ENCODE peak calls at places on chromosomes 12 and 14, in four cellular contexts. P, W, L and S are unnamed samples.

GRCh38 chr12:53659609-53660008 is 16.3 kb downstream of the ATP5MC2 start:
- DNase-seq in P (no peak), L (no peak), W (no peak), S (no peak)

GRCh38 chr14:77848031-77848430 is 48.1 kb downstream of the ADCK1 start:
- DNase-seq in P (no peak), W (no peak), L (no peak), S (no peak)

GRCh38 chr14:22796087-22796707 is 19.0 kb downstream of the SLC7A7 start:
- DNase-seq in W (no peak), P (no peak), L (no peak), S (no peak)

GRCh38 chr12:3882896-3883564 is 9.8 kb upstream of the PARP11 start:
- DNase-seq in L (peak), P (no peak), W (no peak), S (peak)

GRCh38 chr12:64729909-64730584 is 29.2 kb downstream of the GNS start:
- DNase-seq in W (no peak), P (no peak), L (peak), S (no peak)

GRCh38 chr12:54299515-54300266 is 1.1 kb downstream of the NFE2 start:
- DNase-seq in W (no peak), P (no peak), L (no peak), S (no peak)

GRCh38 chr14:52678591-52678990 is 16.8 kb downstream of the ERO1A start:
- DNase-seq in W (no peak), L (peak), P (no peak), S (no peak)

GRCh38 chr12:59940676-59941342 is 345.0 kb downstream of the SLC16A7 start:
- DNase-seq in L (no peak), W (no peak), P (no peak), S (no peak)

GRCh38 chr14:51564460-51564859 is 87.2 kb upstream of the FRMD6 start:
- DNase-seq in W (no peak), L (no peak), P (no peak), S (no peak)

GRCh38 chr14:88798161-88798560 is 5.4 kb upstream of the EML5 start:
- DNase-seq in L (no peak), P (no peak), W (no peak), S (no peak)

GRCh38 chr12:72677187-72677586 is 405.0 kb downstream of the TRHDE start:
- DNase-seq in W (no peak), L (no peak), P (no peak), S (no peak)

GRCh38 chr14:52862652-52863338 is 71.4 kb upstream of the GNPNAT1 start:
- DNase-seq in L (no peak), P (no peak), W (no peak), S (peak)

GRCh38 chr12:91951571-91951970 is 194.1 kb downstream of the BTG1 start:
- DNase-seq in L (no peak), W (no peak), P (no peak), S (peak)

GRCh38 chr12:27525373-27525772 is 1.4 kb downstream of the PPFIBP1 start:
- DNase-seq in L (peak), W (no peak), P (no peak), S (peak)

GRCh38 chr12:24462946-24463345 is 486.0 kb downstream of the BCAT1 start:
- DNase-seq in P (no peak), W (no peak), L (no peak), S (no peak)

GRCh38 chr14:56136571-56137498 is 18.6 kb downstream of the PELI2 start:
- DNase-seq in P (no peak), W (no peak), L (no peak), S (no peak)

GRCh38 chr12:12018454-12018853 is 52.3 kb upstream of the BCL2L14 start:
- DNase-seq in W (no peak), L (no peak), P (peak), S (no peak)

GRCh38 chr12:122079038-122079531 is 529 bp downstream of the MLXIP start:
- DNase-seq in W (peak), L (no peak), P (peak), S (peak)

GRCh38 chr12:127928178-127928577 is 338.8 kb upstream of the TMEM132C start:
- DNase-seq in L (no peak), P (no peak), W (no peak), S (no peak)

GRCh38 chr12:122123051-122123760 is 44.6 kb downstream of the MLXIP start:
- DNase-seq in W (no peak), L (peak), P (peak), S (peak)

GRCh38 chr12:5589055-5589454 is 157.1 kb downstream of the NTF3 start:
- DNase-seq in L (no peak), P (no peak), W (no peak), S (no peak)

GRCh38 chr14:61927015-61927414 is 164.8 kb downstream of the SNAPC1 start:
- DNase-seq in L (no peak), W (no peak), P (no peak), S (no peak)

GRCh38 chr14:91911474-91912032 is 35.9 kb downstream of the FBLN5 start:
- DNase-seq in P (no peak), W (no peak), L (peak), S (peak)

GRCh38 chr12:32431025-32431424 is 31.7 kb downstream of the FGD4 start:
- DNase-seq in L (no peak), P (no peak), W (no peak), S (no peak)

GRCh38 chr12:121537814-121538698 is 42.8 kb downstream of the KDM2B start:
- DNase-seq in W (no peak), L (peak), P (peak), S (no peak)

GRCh38 chr14:40623641-40624040 is 983.0 kb upstream of the LRFN5 start:
- DNase-seq in P (no peak), W (no peak), L (no peak), S (no peak)

GRCh38 chr12:6420364-6420763 is 24.4 kb upstream of the CD27 start:
- DNase-seq in W (no peak), P (no peak), L (no peak), S (no peak)

GRCh38 chr12:40031965-40032364 is 73.9 kb downstream of the SLC2A13 start:
- DNase-seq in W (no peak), P (no peak), L (no peak), S (no peak)

GRCh38 chr12:75350413-75350812 is 15.9 kb downstream of the GLIPR1L1 start:
- DNase-seq in P (no peak), W (no peak), L (no peak), S (no peak)

GRCh38 chr12:87812030-87812429 is 217.2 kb downstream of the C12orf50 start:
- DNase-seq in W (no peak), P (no peak), L (no peak), S (no peak)